ENCODE peak calls at places on chromosomes 6 and 20, in four cellular contexts. I is testis, C is mammary epithelial cell, L is sigmoid colon. M is an unnamed sample.

GRCh38 chr6:50936277-50936681 is 117.6 kb downstream of the TFAP2B start:
- DNase-seq in I (no peak), L (no peak), C (no peak), M (no peak)

GRCh38 chr6:26331809-26332226 is 33.2 kb upstream of the BTN3A2 start:
- DNase-seq in L (no peak), C (no peak), I (no peak), M (no peak)

GRCh38 chr6:38151580-38152500 is 332.3 kb downstream of the ZFAND3 start:
- DNase-seq in C (no peak), L (no peak), I (no peak), M (no peak)

GRCh38 chr6:7673063-7673536 is 52.8 kb upstream of the BMP6 start:
- DNase-seq in C (peak), I (peak), L (peak), M (peak)

GRCh38 chr6:117491916-117492315 is 9.4 kb downstream of the DCBLD1 start:
- DNase-seq in C (no peak), L (no peak), I (no peak), M (peak)

GRCh38 chr20:3165473-3166337 is 6.0 kb upstream of the FASTKD5 start:
- DNase-seq in L (peak), C (no peak), I (peak), M (no peak)

GRCh38 chr6:14550817-14551216 is 433.2 kb downstream of the CD83 start:
- DNase-seq in C (no peak), I (peak), L (no peak), M (no peak)

GRCh38 chr6:152585236-152585635 is 51.9 kb downstream of the SYNE1 start:
- DNase-seq in L (no peak), C (no peak), I (no peak), M (no peak)

GRCh38 chr20:22686097-22686496 is 101.7 kb upstream of the FOXA2 start:
- DNase-seq in L (no peak), C (peak), I (peak), M (peak)

DNA sequence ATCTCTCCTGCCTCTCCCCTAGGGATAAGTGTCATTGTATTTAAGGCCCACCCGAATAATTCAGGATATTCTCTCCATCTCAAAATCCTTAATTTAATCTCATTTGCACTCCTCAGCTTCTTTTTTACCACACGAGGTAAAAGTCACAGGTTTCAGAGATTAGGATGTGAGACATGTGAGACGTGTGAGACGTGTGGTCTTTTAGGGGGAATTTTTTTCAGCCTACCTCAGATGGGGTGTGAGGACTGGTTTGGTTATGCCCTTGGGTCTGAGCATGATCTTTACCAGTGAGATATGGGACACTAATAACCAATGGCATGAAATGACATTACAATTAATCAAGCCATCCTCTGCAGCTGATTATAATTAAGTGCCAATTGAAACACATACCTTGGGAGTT is 324.2 kb downstream of the BMP2 start:
- DNase-seq in C (no peak), I (no peak), L (no peak), M (no peak)
- TF ChIP-seq CTCF in C (no peak), I (no peak), L (no peak), M (no peak)

GRCh38 chr20:24978493-24978892 is 14.1 kb downstream of the APMAP start:
- DNase-seq in L (peak), C (no peak), I (peak), M (no peak)
- H3K27ac ChIP-seq in L (no peak), C (no peak), I (peak), M (no peak)

GRCh38 chr20:53623454-53624206 is 30.0 kb upstream of the ZNF217 start:
- DNase-seq in C (peak), I (peak), L (peak), M (peak)
- TF ChIP-seq CTCF in C (no peak), I (no peak), L (no peak), M (no peak)

GRCh38 chr20:38146156-38146555 is 18.9 kb downstream of the TGM2 start:
- DNase-seq in C (no peak), I (no peak), L (no peak), M (no peak)

GRCh38 chr20:38146628-38147027 is 18.4 kb downstream of the TGM2 start:
- DNase-seq in I (no peak), C (no peak), L (no peak), M (no peak)

GRCh38 chr20:38148328-38149102 is 16.6 kb downstream of the TGM2 start:
- DNase-seq in C (no peak), L (no peak), I (no peak), M (no peak)

GRCh38 chr20:38147751-38148150 is 17.3 kb downstream of the TGM2 start:
- DNase-seq in L (no peak), C (no peak), I (no peak), M (no peak)

GRCh38 chr20:38147166-38147565 is 17.9 kb downstream of the TGM2 start:
- DNase-seq in L (no peak), C (no peak), I (no peak), M (no peak)
- H3K27ac ChIP-seq in L (no peak), C (no peak), I (no peak), M (no peak)

DNA sequence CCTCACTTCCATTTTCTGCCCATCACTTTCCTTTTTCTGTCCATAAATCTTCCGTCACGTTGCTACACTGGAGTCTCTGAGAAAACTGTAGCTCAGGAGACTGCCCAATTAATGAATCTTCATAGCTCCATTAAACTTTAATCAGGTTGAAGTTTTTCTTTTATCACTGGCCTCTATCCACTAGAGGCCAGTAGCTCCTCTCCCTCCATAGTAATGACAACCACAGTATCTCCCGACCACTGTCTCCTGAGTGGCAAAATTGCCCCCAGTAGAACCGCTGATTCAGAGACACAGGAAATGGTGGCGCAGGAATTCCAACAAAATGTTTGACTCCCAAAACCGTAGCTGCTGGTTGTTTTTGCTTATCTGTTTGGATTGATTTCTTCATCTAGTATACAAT is 18.4 kb upstream of the DOK5 start:
- DNase-seq in I (no peak), L (no peak), C (no peak), M (no peak)
- TF ChIP-seq CTCF in I (no peak), L (no peak), C (no peak), M (no peak)

GRCh38 chr6:154319231-154319858 is 37.3 kb downstream of the IPCEF1 start:
- DNase-seq in L (no peak), C (no peak), I (no peak), M (no peak)

GRCh38 chr6:154316131-154316530 is 40.5 kb downstream of the IPCEF1 start:
- DNase-seq in L (no peak), C (no peak), I (no peak), M (no peak)

GRCh38 chr6:154314084-154314483 is 42.5 kb downstream of the IPCEF1 start:
- DNase-seq in L (no peak), C (no peak), I (no peak), M (no peak)

DNA sequence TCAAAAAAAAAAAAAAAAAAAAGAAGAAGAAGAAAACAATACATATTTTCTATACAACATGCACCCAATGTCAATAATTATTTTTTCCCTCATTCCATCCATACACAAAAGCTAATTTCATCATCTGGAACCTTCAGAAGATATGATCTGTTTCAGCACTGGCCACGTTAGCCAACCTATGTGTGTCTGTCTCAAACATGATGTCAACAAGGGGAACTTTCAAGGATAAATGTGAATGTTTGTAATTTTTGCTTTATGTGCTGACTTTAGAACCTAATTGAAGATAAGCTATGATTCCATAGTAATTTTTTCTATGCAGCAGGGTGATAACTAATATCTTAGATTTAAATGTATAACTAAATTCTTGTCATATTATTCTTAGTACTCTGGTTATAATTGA is 37.9 kb downstream of the IPCEF1 start:
- DNase-seq in L (no peak), C (no peak), I (no peak), M (no peak)
- H3K27ac ChIP-seq in L (no peak), C (no peak), I (no peak), M (no peak)

GRCh38 chr20:35277127-35277526 is 795 bp downstream of the MMP24OS start:
- DNase-seq in C (no peak), L (no peak), I (no peak), M (no peak)
- TF ChIP-seq CTCF in C (no peak), L (no peak), I (no peak), M (no peak)

GRCh38 chr6:131652472-131652871 is 15.4 kb downstream of the ENPP3 start:
- DNase-seq in L (no peak), C (peak), I (no peak), M (peak)

GRCh38 chr6:131655951-131656350 is 18.8 kb downstream of the ENPP3 start:
- DNase-seq in I (no peak), L (no peak), C (no peak), M (no peak)

GRCh38 chr6:131655387-131655786 is 18.3 kb downstream of the ENPP3 start:
- DNase-seq in I (no peak), L (no peak), C (no peak), M (no peak)

GRCh38 chr6:131656667-131657066 is 19.6 kb downstream of the ENPP3 start:
- DNase-seq in I (no peak), L (no peak), C (no peak), M (no peak)

DNA sequence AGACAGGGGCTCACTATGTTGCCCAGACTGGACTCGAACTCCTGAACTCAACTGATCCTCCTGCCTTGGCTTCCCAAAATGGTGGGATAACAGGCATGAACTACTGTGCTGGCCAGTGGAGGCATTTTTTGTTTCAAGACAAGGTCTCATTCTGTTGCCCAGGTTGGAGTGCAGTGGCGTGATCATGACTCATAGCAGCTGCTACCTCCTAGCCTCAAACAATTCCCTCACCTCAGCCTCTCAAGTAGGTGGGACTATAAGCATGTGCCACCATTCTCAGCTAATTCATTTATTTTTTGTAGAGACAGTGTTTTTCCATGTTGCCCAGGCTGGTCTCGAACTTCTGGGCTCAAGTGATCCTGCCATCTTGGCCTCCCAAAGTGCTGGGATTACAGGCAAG is 17.2 kb downstream of the ENPP3 start:
- DNase-seq in L (no peak), C (peak), I (no peak), M (no peak)
- H3K27ac ChIP-seq in L (no peak), C (no peak), I (no peak), M (no peak)

GRCh38 chr6:16440656-16441212 is 202.3 kb downstream of the GMPR start:
- DNase-seq in L (no peak), I (no peak), C (no peak), M (no peak)

GRCh38 chr6:16441262-16441661 is 202.9 kb downstream of the GMPR start:
- DNase-seq in C (no peak), L (no peak), I (no peak), M (no peak)

GRCh38 chr6:16437095-16437494 is 198.7 kb downstream of the GMPR start:
- DNase-seq in I (peak), L (no peak), C (no peak), M (no peak)

GRCh38 chr6:16437984-16438383 is 199.6 kb downstream of the GMPR start:
- DNase-seq in L (no peak), C (no peak), I (peak), M (no peak)

DNA sequence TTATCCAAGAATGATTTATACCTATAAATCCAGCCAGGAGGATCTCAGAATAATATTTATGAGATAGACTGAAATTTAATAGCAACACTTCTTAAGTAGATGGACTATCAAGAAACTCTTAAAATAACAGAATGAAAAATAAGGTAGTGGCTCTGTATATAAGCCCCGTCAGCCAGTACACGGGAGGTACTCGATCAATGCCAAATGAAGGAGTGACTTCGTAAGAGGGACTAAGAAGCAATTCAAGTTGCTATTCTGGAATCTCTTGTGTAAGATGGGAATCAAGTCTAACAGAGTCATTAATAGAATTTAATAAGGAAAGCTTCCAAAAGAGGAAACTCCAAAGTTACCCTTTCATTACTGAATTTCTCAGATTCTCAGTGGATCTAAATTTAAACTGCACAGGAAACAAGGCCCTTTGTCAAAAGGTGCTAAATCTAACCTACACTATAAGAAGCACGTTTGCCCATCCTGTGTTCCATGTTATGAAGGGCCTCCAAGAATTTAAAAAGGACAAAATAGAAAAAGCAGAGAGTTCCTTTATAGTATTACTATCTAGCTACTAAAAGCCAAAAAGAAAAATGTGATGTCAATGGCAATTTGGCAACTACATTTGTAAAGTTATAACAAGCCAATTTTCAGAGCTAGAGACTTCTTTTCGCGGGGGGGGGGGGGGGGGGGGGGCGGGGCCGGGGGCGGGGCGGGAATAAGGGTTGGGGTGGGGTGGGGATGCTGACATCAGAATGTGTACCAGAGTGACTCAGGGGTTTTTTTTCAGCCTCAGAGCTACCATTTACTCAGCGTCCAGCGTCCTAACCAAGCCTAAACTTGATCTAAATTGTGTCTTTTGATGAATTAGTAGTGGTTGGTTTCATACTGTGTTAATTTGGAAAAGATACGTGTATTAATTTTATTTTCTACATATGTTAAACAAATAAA is 200.6 kb downstream of the GMPR start:
- DNase-seq in L (no peak), I (no peak), C (peak), M (peak)
- TF ChIP-seq CTCF in L (no peak), I (no peak), C (no peak), M (no peak)

GRCh38 chr20:57622579-57623381 is 2.6 kb upstream of the ZBP1 start:
- DNase-seq in C (peak), I (peak), L (no peak), M (peak)
- H3K27ac ChIP-seq in C (no peak), I (no peak), L (no peak), M (peak)

M was measured in RWPE1.